ENCODE peak calls at places on chromosomes 11 and 22, in eight cellular contexts. Z is A549, D is IMR-90, B is SK-N-SH, C is WTC11, S is K562, E is HepG2, J is GM12878. Q is an unnamed sample.

GRCh38 chr11:90646266-90646665 is 423.4 kb upstream of the CHORDC1 start:
- DNase-seq in Z (no peak), D (no peak), B (no peak), C (no peak), S (no peak), E (no peak), J (no peak), Q (no peak)

GRCh38 chr11:118820412-118821357 is 29.7 kb upstream of the DDX6 start:
- DNase-seq in Z (no peak), D (no peak), B (peak), C (peak), S (no peak), E (no peak), J (peak), Q (no peak)

GRCh38 chr11:65429724-65430405 is 7.3 kb downstream of the NEAT1 start:
- DNase-seq in Z (peak), D (peak), B (no peak), C (no peak), S (peak), E (no peak), J (no peak), Q (no peak)

GRCh38 chr11:8593935-8594909 is at the start of gene STK33:
- DNase-seq in Z (peak), D (no peak), B (peak), C (peak), S (no peak), E (peak), J (no peak), Q (peak)

GRCh38 chr11:65391007-65391406 is 4.6 kb downstream of the FRMD8 start:
- DNase-seq in Z (peak), D (peak), B (no peak), C (peak), S (no peak), E (no peak), J (no peak), Q (no peak)

GRCh38 chr22:24500251-24500820 is 5.2 kb downstream of the UPB1 start:
- DNase-seq in Z (no peak), D (no peak), B (no peak), C (no peak), S (no peak), E (peak), J (no peak), Q (no peak)

GRCh38 chr11:38503876-38504275 is 1905.8 kb upstream of the RAG2 start:
- DNase-seq in Z (no peak), D (no peak), B (no peak), C (no peak), S (no peak), E (no peak), J (no peak), Q (no peak)

GRCh38 chr11:111282663-111283062 is 15.7 kb upstream of the POU2AF3 start:
- DNase-seq in Z (no peak), D (no peak), B (no peak), C (no peak), S (no peak), E (no peak), J (no peak), Q (no peak)

GRCh38 chr11:130087294-130087926 is 17.7 kb downstream of the APLP2 start:
- DNase-seq in Z (no peak), D (no peak), B (no peak), C (no peak), S (no peak), E (no peak), J (peak), Q (no peak)

GRCh38 chr11:73218106-73218829 is at the start of gene P2RY2:
- DNase-seq in Z (peak), D (no peak), B (peak), C (peak), S (no peak), E (peak), J (no peak), Q (peak)

GRCh38 chr11:114060402-114061052 is 1.0 kb downstream of the ZBTB16 start:
- DNase-seq in Z (no peak), D (no peak), B (peak), C (peak), S (no peak), E (no peak), J (no peak), Q (peak)

GRCh38 chr11:124875943-124876817 is 10.9 kb downstream of the ROBO3 start:
- DNase-seq in Z (peak), D (peak), B (peak), C (peak), S (peak), E (peak), J (peak), Q (peak)
- TF ChIP-seq USF2 in Z (no peak), D (peak), B (no peak), C (peak), S (no peak), E (no peak), J (no peak), Q (no peak)

GRCh38 chr11:26231252-26231661 is 100.7 kb upstream of the ANO3 start:
- DNase-seq in Z (peak), D (peak), B (no peak), C (no peak), S (no peak), E (no peak), J (no peak), Q (no peak)
- TF ChIP-seq USF2 in Z (no peak), D (no peak), B (no peak), C (no peak), S (no peak), E (no peak), J (no peak), Q (no peak)

GRCh38 chr22:36395061-36395849 is 7.5 kb upstream of the MYH9 start:
- DNase-seq in Z (no peak), D (no peak), B (no peak), C (no peak), S (no peak), E (no peak), J (no peak), Q (no peak)

GRCh38 chr22:36398602-36399472 is 11.1 kb upstream of the MYH9 start:
- DNase-seq in Z (no peak), D (peak), B (no peak), C (no peak), S (no peak), E (peak), J (no peak), Q (no peak)

GRCh38 chr22:36395922-36396321 is 8.2 kb upstream of the MYH9 start:
- DNase-seq in Z (peak), D (peak), B (peak), C (no peak), S (no peak), E (peak), J (no peak), Q (no peak)

GRCh38 chr22:36397767-36398093 is 10.0 kb upstream of the MYH9 start:
- DNase-seq in Z (no peak), D (no peak), B (no peak), C (no peak), S (no peak), E (no peak), J (no peak), Q (no peak)

GRCh38 chr22:36397081-36397766 is 9.5 kb upstream of the MYH9 start:
- DNase-seq in Z (peak), D (peak), B (no peak), C (no peak), S (no peak), E (peak), J (no peak), Q (no peak)
- TF ChIP-seq USF2 in Z (no peak), D (no peak), B (no peak), C (no peak), S (no peak), E (no peak), J (no peak), Q (no peak)

GRCh38 chr11:16923987-16924386 is 90.2 kb downstream of the PLEKHA7 start:
- DNase-seq in Z (no peak), D (no peak), B (no peak), C (no peak), S (no peak), E (no peak), J (no peak), Q (no peak)

GRCh38 chr11:16926868-16927267 is 87.3 kb downstream of the PLEKHA7 start:
- DNase-seq in Z (no peak), D (no peak), B (no peak), C (no peak), S (peak), E (no peak), J (no peak), Q (no peak)

GRCh38 chr11:16924462-16924825 is 89.8 kb downstream of the PLEKHA7 start:
- DNase-seq in Z (no peak), D (no peak), B (no peak), C (no peak), S (no peak), E (no peak), J (no peak), Q (no peak)

GRCh38 chr11:16925495-16926065 is 88.6 kb downstream of the PLEKHA7 start:
- DNase-seq in Z (peak), D (no peak), B (peak), C (peak), S (no peak), E (peak), J (no peak), Q (peak)

GRCh38 chr11:16924826-16925494 is 89.3 kb downstream of the PLEKHA7 start:
- DNase-seq in Z (peak), D (no peak), B (peak), C (peak), S (no peak), E (peak), J (no peak), Q (no peak)
- TF ChIP-seq USF2 in Z (no peak), D (no peak), B (no peak), C (no peak), S (no peak), E (no peak), J (no peak), Q (no peak)

GRCh38 chr11:45622861-45623260 is 42.6 kb downstream of the CHST1 start:
- DNase-seq in Z (no peak), D (no peak), B (no peak), C (no peak), S (no peak), E (no peak), J (no peak), Q (no peak)
- TF ChIP-seq USF2 in Z (no peak), D (no peak), B (no peak), C (no peak), S (no peak), E (no peak), J (no peak), Q (no peak)

DNA sequence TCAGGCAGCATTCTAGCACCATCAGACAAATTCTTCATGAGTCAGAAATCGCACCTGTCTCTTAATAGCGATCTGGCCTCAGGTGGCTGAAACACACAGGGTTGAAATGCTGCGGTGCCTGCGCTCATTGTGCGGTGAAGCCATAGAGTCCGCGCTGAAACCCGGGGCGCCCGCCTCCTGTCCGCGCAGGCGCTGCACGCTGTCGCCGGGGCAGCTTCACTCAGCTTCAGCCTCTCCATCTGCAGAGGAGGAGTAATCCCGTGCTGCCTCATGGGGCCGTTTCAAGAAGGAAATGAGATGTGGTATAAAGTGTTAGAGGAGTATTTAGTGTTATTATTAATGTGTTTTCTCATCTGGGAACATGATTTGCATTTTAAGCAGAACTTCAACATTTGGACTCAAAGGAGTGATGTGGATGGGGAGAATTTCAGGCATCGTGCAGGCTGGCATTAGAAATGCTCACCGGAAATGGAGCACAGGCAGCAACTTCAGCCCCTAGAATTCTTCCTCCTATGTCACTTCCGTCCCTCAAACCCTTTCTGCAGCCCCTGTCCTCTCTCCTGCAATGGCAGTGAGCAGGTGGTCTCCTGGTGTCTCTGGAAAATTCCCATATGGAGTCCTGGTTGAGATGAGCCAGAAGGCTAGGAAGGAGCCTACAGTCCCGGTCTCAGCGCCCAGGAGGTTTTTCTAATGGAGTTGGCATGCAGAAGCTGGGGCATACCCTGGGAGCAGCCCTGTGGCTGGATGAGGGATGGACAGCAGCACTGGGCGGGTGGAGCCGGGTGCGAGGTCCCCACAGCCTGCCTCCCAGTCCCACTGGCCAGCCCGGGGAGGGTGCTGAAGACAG is 59.5 kb upstream of the B3GAT1 start:
- DNase-seq in Z (no peak), D (no peak), B (peak), C (no peak), S (no peak), E (no peak), J (no peak), Q (no peak)
- TF ChIP-seq USF2 in Z (no peak), D (no peak), B (no peak), C (no peak), S (no peak), E (no peak), J (no peak), Q (no peak)

GRCh38 chr11:12280838-12281565 is 96.4 kb upstream of the PARVA start:
- DNase-seq in Z (no peak), D (peak), B (peak), C (no peak), S (no peak), E (no peak), J (no peak), Q (peak)
- TF ChIP-seq USF2 in Z (no peak), D (no peak), B (no peak), C (no peak), S (no peak), E (no peak), J (no peak), Q (no peak)

DNA sequence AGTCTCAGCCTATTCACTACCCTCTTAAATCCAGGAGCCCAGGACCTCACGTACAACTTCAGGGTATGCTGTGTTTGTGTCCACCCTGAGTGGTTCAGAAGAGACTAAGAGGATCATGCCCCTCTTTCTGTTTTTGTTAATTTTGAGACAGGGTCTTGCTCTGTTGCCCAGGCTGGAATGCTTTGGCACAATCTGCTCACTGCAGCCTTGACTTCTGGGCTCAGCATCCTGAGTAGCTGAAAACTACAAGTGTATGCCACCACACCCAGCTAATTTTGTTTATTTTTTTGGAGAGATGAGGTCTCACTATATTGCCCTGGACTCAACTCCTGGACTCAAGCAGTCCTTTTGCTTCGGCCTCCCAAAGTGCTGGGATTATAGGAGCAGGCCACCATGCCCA is 118.5 kb downstream of the NAT10 start:
- DNase-seq in Z (no peak), D (no peak), B (no peak), C (no peak), S (no peak), E (no peak), J (no peak), Q (no peak)
- TF ChIP-seq USF2 in Z (no peak), D (no peak), B (no peak), C (no peak), S (no peak), E (no peak), J (no peak), Q (no peak)

DNA sequence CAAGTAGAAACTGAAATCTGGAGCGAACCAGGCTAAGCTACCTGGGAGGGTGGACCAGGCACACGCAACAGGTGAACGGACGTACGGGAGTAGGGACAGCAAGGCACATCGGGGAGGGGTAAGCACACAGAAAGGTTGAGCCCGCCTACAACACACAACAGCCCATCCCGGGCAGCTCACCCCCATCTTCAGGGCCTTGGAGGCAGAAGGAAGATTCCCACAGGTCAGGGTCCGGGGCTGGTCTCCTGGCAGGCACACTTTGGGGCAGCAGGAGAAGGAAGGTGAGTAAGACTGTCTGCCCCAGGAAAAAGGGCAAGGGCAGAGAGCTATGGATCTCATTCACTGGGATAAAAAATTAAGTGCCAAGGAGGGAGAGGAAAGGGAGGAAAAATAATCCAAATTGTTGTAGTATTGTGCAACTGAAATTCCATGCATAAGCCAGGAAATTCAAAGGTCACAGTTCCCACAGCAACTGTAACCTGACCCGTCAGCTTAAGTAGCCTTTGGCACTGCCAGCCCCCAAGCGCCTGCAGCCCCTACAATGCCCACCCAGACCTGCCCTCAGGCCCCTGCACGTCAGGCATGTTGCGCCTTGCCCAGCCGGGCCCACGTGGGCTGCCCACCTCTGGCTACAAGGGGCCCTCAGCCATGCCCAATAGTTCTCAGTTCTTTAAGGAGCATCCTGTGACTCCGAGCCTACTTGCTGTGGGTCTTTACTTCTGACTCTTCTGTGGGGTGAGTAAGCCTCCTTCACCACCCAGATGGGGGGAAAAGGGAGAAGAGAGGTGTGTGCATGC is 51.8 kb downstream of the MICAL3 start:
- DNase-seq in Z (peak), D (peak), B (no peak), C (no peak), S (no peak), E (peak), J (no peak), Q (no peak)
- TF ChIP-seq USF2 in Z (peak), D (peak), B (no peak), C (no peak), S (no peak), E (no peak), J (no peak), Q (no peak)

GRCh38 chr11:71545405-71545966 is 2.7 kb upstream of the KRTAP5-9 start:
- DNase-seq in Z (no peak), D (no peak), B (no peak), C (no peak), S (no peak), E (no peak), J (no peak), Q (no peak)

GRCh38 chr11:71551711-71552110 is 3.5 kb downstream of the KRTAP5-9 start:
- DNase-seq in Z (no peak), D (no peak), B (no peak), C (no peak), S (no peak), E (no peak), J (no peak), Q (no peak)

GRCh38 chr11:71544525-71545214 is 3.5 kb upstream of the KRTAP5-9 start:
- DNase-seq in Z (no peak), D (no peak), B (no peak), C (no peak), S (no peak), E (peak), J (no peak), Q (no peak)

GRCh38 chr11:71548120-71548519 is at the start of gene KRTAP5-9:
- DNase-seq in Z (no peak), D (no peak), B (no peak), C (no peak), S (no peak), E (no peak), J (no peak), Q (no peak)

GRCh38 chr11:71548716-71549151 is 514 bp downstream of the KRTAP5-9 start:
- DNase-seq in Z (no peak), D (no peak), B (no peak), C (no peak), S (no peak), E (no peak), J (no peak), Q (no peak)
- TF ChIP-seq USF2 in Z (no peak), D (no peak), B (no peak), C (no peak), S (no peak), E (no peak), J (no peak), Q (no peak)

Q was measured in H1.